ENCODE peak calls at places on chromosomes 7 and 10, in ten cellular contexts. D is astrocyte; N is SK-N-SH; O is transverse colon; U is adipocyte; R is CD8-positive, alpha-beta memory T cell; J is mesendoderm; S is thoracic aorta; I is bronchial epithelial cell; Q is heart right ventricle. K is an unnamed sample.

GRCh38 chr7:30136339-30136738 is 1.6 kb downstream of the MTURN start:
- DNase-seq in J (no peak), D (no peak), N (no peak), I (no peak), R (no peak), S (no peak), Q (no peak), O (no peak), U (no peak), K (peak; percentile 70)

GRCh38 chr10:61063035-61063434 is 119.0 kb upstream of the RHOBTB1 start:
- DNase-seq in S (no peak), O (no peak), Q (no peak), J (peak; percentile 7), N (no peak), R (no peak), D (peak; percentile 78), I (no peak), U (peak; percentile 34), K (no peak)

GRCh38 chr10:47101807-47102206 is 190.6 kb downstream of the PTPN20 start:
- DNase-seq in N (no peak), S (no peak), Q (no peak), J (no peak), D (no peak), O (no peak), U (no peak), I (no peak), R (no peak), K (no peak)

GRCh38 chr10:50576245-50576815 is 47.4 kb downstream of the SGMS1 start:
- DNase-seq in Q (no peak), U (no peak), I (no peak), N (no peak), R (no peak), S (no peak), D (no peak), O (no peak), J (no peak), K (no peak)

GRCh38 chr10:132397671-132398565 is 918 bp downstream of the PWWP2B start:
- DNase-seq in D (peak; percentile 32), Q (peak; percentile 47), I (peak; percentile 68), N (peak; percentile 87), O (peak; percentile 67), U (peak; percentile 70), J (no peak), S (no peak), R (peak; percentile 14), K (peak; percentile 78)

GRCh38 chr7:150801242-150801945 is 825 bp downstream of the TMEM176A start:
- DNase-seq in S (no peak), D (no peak), N (no peak), O (peak; percentile 21), R (no peak), J (no peak), Q (no peak), U (no peak), I (no peak), K (peak; percentile 74)

GRCh38 chr10:128210215-128211063 is 84.2 kb upstream of the MKI67 start:
- DNase-seq in O (peak; percentile 81), J (peak; percentile 55), D (no peak), Q (peak; percentile 80), R (peak; percentile 69), S (no peak), I (peak; percentile 7), N (peak; percentile 87), U (peak; percentile 36), K (peak; percentile 94)

GRCh38 chr7:26398436-26399308 is 107.0 kb downstream of the SNX10 start:
- DNase-seq in N (peak; percentile 97), R (no peak), O (peak; percentile 68), J (peak; percentile 70), S (peak; percentile 8), Q (peak; percentile 69), U (peak; percentile 66), D (peak; percentile 35), I (peak; percentile 19), K (peak; percentile 93)

GRCh38 chr7:77247206-77247850 is 47.7 kb upstream of the FGL2 start:
- DNase-seq in U (peak; percentile 89), I (peak; percentile 78), D (peak; percentile 36), Q (peak; percentile 61), R (peak; percentile 80), N (peak; percentile 72), J (peak; percentile 82), O (peak; percentile 90), S (peak; percentile 32), K (peak; percentile 63)

GRCh38 chr10:92757066-92757716 is 67.4 kb downstream of the HHEX start:
- DNase-seq in D (peak; percentile 74), U (peak; percentile 95), I (peak; percentile 67), R (no peak), N (no peak), J (peak; percentile 65), S (peak; percentile 82), O (peak; percentile 79), Q (peak; percentile 74), K (peak; percentile 66)

GRCh38 chr7:81031996-81032395 is 113.1 kb upstream of the SEMA3C start:
- DNase-seq in R (no peak), I (no peak), N (no peak), O (no peak), U (no peak), D (no peak), Q (no peak), S (no peak), J (no peak), K (no peak)

GRCh38 chr10:110811791-110812581 is 59.7 kb upstream of the PDCD4 start:
- DNase-seq in J (no peak), R (no peak), I (no peak), Q (peak; percentile 40), D (no peak), O (peak; percentile 52), S (no peak), U (no peak), N (no peak), K (no peak)

GRCh38 chr10:96468845-96469244 is 44.9 kb downstream of the TLL2 start:
- DNase-seq in I (no peak), J (no peak), Q (no peak), U (no peak), D (no peak), N (peak; percentile 51), R (no peak), O (no peak), S (no peak), K (no peak)

GRCh38 chr10:7432884-7433726 is 22.3 kb upstream of the SFMBT2 start:
- DNase-seq in N (no peak), I (no peak), Q (no peak), U (no peak), D (no peak), J (no peak), O (no peak), S (no peak), R (no peak), K (peak; percentile 57)

DNA sequence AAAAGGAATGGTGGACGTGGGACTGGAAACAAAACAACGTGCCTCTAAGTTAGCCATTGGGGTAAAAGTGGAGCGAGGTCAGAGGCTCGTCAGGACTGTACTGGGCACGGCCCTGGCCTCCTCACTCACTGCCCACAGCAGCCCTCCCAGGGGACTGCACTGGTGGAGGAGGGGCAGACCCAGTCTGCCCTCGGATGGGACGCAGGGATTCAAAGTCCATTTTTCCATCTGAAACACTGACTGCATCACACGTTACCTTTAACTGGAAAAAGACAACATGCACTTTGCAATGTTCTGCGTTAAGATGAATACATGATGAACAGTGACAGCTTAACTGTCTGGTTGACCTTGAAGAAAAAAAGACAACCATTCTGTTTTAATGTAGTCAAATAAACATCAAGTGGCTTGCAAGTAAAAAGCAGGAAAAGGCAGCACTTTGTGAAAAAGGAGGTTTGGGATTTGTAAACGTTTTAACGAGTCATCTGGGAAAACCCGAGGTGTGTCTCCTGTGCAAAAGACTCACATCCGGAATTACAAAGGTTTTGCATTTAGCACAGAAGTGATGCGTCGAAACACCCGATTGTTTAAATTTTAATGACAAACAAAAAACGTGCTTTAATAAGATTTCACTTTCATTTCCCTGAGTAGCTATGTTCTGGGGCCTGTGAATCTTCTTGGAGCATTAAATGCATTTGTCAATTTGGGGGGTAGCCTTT is 18.8 kb downstream of the KLF6 start:
- DNase-seq in J (no peak), I (peak; percentile 89), D (no peak), N (no peak), S (no peak), R (no peak), U (no peak), O (no peak), Q (no peak), K (no peak)
- H3K4me3 ChIP-seq in J (no peak overlapping the region), I (no peak overlapping the region), D (no peak overlapping the region), N (no peak overlapping the region), S (no peak overlapping the region), R (no peak overlapping the region), U (no peak overlapping the region), O (no peak overlapping the region), Q (no peak overlapping the region), K (no peak overlapping the region)

DNA sequence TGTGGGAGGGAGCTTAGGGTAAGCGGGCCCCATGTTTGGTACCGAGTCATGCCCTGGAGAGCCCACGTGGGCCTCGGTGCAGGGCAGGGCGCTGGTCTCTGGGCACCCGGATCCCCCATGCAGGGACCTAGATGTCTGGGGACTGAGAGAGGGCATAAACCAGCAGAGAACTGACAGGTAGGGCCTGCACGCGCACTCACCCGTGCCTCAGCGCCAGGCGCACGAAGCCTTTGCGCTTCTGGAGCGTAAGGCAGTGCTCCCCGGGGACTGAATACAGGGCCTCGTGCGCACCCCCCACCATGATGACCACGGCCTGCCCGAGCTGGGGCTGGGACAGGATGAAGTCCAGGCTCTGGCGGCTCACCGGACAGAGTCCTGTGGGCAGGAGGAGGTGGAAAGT is 2.8 kb downstream of the MOGAT3 start:
- DNase-seq in R (no peak), S (no peak), N (peak; percentile 40), U (no peak), O (no peak), D (no peak), J (no peak), Q (no peak), I (no peak), K (peak; percentile 55)
- H3K27me3 ChIP-seq in R (no peaks in the 10 kb centered on the region), S (peaks cover 9% of the 10 kb centered on the region), N (no peaks in the 10 kb centered on the region), U (peaks cover 30% of the 10 kb centered on the region), O (peaks cover 50% of the 10 kb centered on the region), D (peaks cover 25% of the 10 kb centered on the region), J (no peaks in the 10 kb centered on the region), Q (peaks cover 51% of the 10 kb centered on the region), I (peaks cover 11% of the 10 kb centered on the region), K (peaks cover 13% of the 10 kb centered on the region)

DNA sequence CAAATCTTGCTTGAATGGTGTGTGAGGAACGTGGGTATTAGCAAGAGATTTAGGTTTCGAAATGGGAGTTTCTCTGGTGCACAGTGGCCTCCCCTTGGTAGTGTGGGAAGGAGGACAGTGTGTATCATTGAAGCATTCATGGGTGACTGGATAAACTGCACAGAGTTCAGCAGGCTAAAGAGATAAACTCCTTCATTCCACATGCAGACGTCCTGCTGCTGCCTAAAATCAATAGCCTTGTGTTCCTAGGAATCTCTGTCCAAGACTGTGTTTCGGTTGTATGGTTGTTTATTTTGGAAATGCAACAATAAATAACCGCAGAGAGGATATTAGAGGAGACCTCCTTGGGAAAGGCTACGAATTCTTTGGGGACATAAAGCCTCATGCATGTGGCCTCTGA is 100.9 kb upstream of the FAM171A1 start:
- DNase-seq in U (peak; percentile 73), N (no peak), R (no peak), D (no peak), O (no peak), Q (no peak), S (no peak), J (no peak), I (no peak), K (no peak)
- H3K4me3 ChIP-seq in U (peak overlapping the region; percentile 5), N (no peak overlapping the region), R (no peak overlapping the region), D (no peak overlapping the region), O (no peak overlapping the region), Q (no peak overlapping the region), S (no peak overlapping the region), J (no peak overlapping the region), I (no peak overlapping the region), K (no peak overlapping the region)

DNA sequence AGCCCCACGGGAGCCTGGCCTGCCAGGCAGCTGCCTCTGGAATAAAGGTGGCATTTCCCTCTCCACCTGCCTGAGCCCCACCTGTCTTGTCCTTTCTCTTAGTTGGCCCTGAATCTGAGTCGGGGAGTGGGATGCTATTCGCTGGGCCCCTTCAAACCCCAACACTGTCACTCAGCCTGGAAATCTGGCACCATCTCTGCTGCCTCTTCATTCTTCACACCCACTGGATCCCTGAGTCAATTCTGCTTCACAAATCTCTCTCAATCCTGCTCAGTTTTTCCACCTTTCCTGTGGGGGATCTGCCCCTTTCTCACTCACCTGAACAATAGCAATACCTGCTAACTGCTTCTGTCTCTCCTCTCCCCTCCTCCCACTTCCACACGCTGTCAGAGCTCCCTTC is 10.6 kb downstream of the CRTAC1 start:
- DNase-seq in J (no peak), R (no peak), U (no peak), S (no peak), D (no peak), Q (no peak), N (no peak), I (no peak), O (no peak), K (no peak)
- H3K27me3 ChIP-seq in J (no peaks in the 10 kb centered on the region), R (no peaks in the 10 kb centered on the region), U (peaks cover 60% of the 10 kb centered on the region), S (no peaks in the 10 kb centered on the region), D (peaks cover 3% of the 10 kb centered on the region), Q (peaks cover 20% of the 10 kb centered on the region), N (no peaks in the 10 kb centered on the region), I (peaks cover 3% of the 10 kb centered on the region), O (peaks cover 50% of the 10 kb centered on the region), K (no peaks in the 10 kb centered on the region)